ENCODE peak calls at places on chromosomes 7 and 10, in five cellular contexts. K is kidney epithelial cell, Z is upper lobe of right lung, S is tibial artery, M is fibroblast of lung. Q is an unnamed sample.

GRCh38 chr7:100894860-100895700 is 608 bp downstream of the ACHE start:
- DNase-seq in K (no peak), Z (peak), S (no peak), M (no peak), Q (no peak)

GRCh38 chr7:80724249-80724871 is 85.9 kb downstream of the CD36 start:
- DNase-seq in K (no peak), Z (no peak), S (no peak), M (peak), Q (peak)

GRCh38 chr10:62638062-62638477 is 166.4 kb upstream of the ADO start:
- DNase-seq in K (no peak), Z (no peak), S (no peak), M (peak), Q (peak)

GRCh38 chr10:72567421-72567820 is 58.5 kb downstream of the MICU1 start:
- DNase-seq in K (peak), Z (no peak), S (peak), M (peak), Q (peak)

GRCh38 chr10:88651131-88651541 is 13.1 kb upstream of the LIPF start:
- DNase-seq in K (peak), Z (no peak), S (no peak), M (peak), Q (peak)

GRCh38 chr7:41758321-41758720 is 55.4 kb upstream of the INHBA start:
- DNase-seq in K (no peak), Z (no peak), S (no peak), M (no peak), Q (no peak)

GRCh38 chr10:131170042-131170983 is 141.2 kb downstream of the TCERG1L start:
- DNase-seq in K (no peak), Z (no peak), S (peak), M (no peak), Q (no peak)

GRCh38 chr10:30816144-30816811 is 186.7 kb upstream of the LYZL2 start:
- DNase-seq in K (no peak), Z (no peak), S (peak), M (no peak), Q (no peak)

GRCh38 chr7:78924581-78924980 is 528.9 kb downstream of the MAGI2 start:
- DNase-seq in K (no peak), Z (no peak), S (no peak), M (peak), Q (peak)

GRCh38 chr7:93178213-93178612 is 30.0 kb upstream of the SAMD9L start:
- DNase-seq in K (no peak), Z (no peak), S (no peak), M (peak), Q (peak)

GRCh38 chr10:82811621-82812020 is 936.6 kb downstream of the NRG3 start:
- DNase-seq in K (no peak), Z (no peak), S (no peak), M (no peak), Q (peak)

GRCh38 chr10:3924344-3924743 is 139.3 kb upstream of the KLF6 start:
- DNase-seq in K (peak), Z (no peak), S (no peak), M (peak), Q (peak)

GRCh38 chr7:155377071-155377836 is 79.6 kb downstream of the INSIG1 start:
- DNase-seq in K (no peak), Z (no peak), S (no peak), M (no peak), Q (no peak)

GRCh38 chr10:31101123-31101522 is 69.5 kb upstream of the ZNF438 start:
- DNase-seq in K (peak), Z (no peak), S (no peak), M (peak), Q (peak)

GRCh38 chr7:37916673-37917660 is at the start of gene SFRP4:
- DNase-seq in K (no peak), Z (peak), S (peak), M (peak), Q (peak)

GRCh38 chr10:86257683-86258082 is 108.9 kb downstream of the GRID1 start:
- DNase-seq in K (no peak), Z (no peak), S (no peak), M (no peak), Q (no peak)

GRCh38 chr10:97040706-97041105 is 145.1 kb downstream of the SLIT1 start:
- DNase-seq in K (no peak), Z (no peak), S (no peak), M (no peak), Q (no peak)

DNA sequence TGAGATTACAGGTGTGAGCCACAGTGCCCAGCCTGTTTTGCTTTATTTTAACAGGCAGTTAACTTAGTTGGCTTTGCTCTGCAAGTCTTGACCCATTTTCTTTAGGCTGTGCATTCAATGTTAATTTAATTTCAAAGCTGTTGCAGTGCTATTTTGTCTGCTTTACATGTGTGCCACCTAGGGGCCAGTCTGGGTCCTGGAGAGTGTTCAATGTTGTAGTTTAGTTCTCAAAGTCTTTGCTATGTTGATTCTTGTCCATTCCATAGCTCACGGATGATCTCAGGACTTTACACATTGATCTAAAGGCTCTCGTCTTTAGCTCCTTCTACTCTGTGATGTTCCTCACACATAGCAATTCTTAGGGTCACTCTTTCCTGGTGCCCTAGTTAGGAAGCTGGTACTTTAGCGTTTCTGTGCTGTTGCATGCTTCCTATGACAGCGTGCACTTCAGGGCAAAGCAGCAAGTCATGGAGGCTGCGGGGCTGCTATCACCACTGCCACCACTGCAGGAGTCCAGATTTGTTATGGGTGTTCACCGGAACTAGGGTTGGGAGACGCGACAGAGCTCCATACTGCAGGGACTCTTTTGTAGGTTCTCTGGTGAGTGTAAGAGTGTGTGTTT is 16.4 kb upstream of the ABCA13 start:
- DNase-seq in K (no peak), Z (no peak), S (no peak), M (peak), Q (peak)
- TF ChIP-seq CTCF in K (peak), Z (peak), S (no peak), M (peak), Q (peak)

GRCh38 chr10:133161486-133162051 is 1.6 kb downstream of the KNDC1 start:
- DNase-seq in K (no peak), Z (peak), S (peak), M (no peak), Q (no peak)
- H3K4me3 ChIP-seq in K (no peak), Z (peak), S (no peak), M (peak), Q (no peak)

GRCh38 chr10:102460836-102461186 is 9.5 kb upstream of the C10orf95 start:
- DNase-seq in K (no peak), Z (no peak), S (no peak), M (no peak), Q (no peak)

GRCh38 chr10:102453502-102453901 is 2.2 kb upstream of the C10orf95 start:
- DNase-seq in K (no peak), Z (no peak), S (no peak), M (no peak), Q (no peak)

GRCh38 chr10:102455893-102456471 is 4.6 kb upstream of the C10orf95 start:
- DNase-seq in K (peak), Z (no peak), S (no peak), M (peak), Q (peak)

GRCh38 chr10:102461187-102462054 is 10.1 kb upstream of the C10orf95 start:
- DNase-seq in K (no peak), Z (peak), S (peak), M (peak), Q (peak)

GRCh38 chr10:102457591-102458150 is 6.3 kb upstream of the C10orf95 start:
- DNase-seq in K (no peak), Z (no peak), S (no peak), M (no peak), Q (peak)
- TF ChIP-seq CTCF in K (no peak), Z (no peak), S (no peak), M (no peak), Q (no peak)

GRCh38 chr7:95594185-95594584 is 2.1 kb downstream of the PDK4 start:
- DNase-seq in K (no peak), Z (no peak), S (no peak), M (no peak), Q (no peak)

GRCh38 chr7:95590387-95591248 is 5.7 kb downstream of the PDK4 start:
- DNase-seq in K (no peak), Z (no peak), S (no peak), M (no peak), Q (no peak)

GRCh38 chr7:95595825-95596182 is 512 bp downstream of the PDK4 start:
- DNase-seq in K (no peak), Z (no peak), S (no peak), M (no peak), Q (no peak)

GRCh38 chr7:95592570-95592969 is 3.7 kb downstream of the PDK4 start:
- DNase-seq in K (no peak), Z (no peak), S (no peak), M (no peak), Q (no peak)

GRCh38 chr7:95593343-95593742 is 3.0 kb downstream of the PDK4 start:
- DNase-seq in K (no peak), Z (no peak), S (no peak), M (no peak), Q (no peak)
- H3K4me3 ChIP-seq in K (no peak), Z (peak), S (peak), M (no peak), Q (no peak)

GRCh38 chr7:32158751-32159360 is 88.6 kb upstream of the PDE1C start:
- DNase-seq in K (no peak), Z (no peak), S (no peak), M (no peak), Q (no peak)

GRCh38 chr7:32155712-32156111 is 85.5 kb upstream of the PDE1C start:
- DNase-seq in K (no peak), Z (no peak), S (no peak), M (peak), Q (peak)

GRCh38 chr7:32154797-32155196 is 84.6 kb upstream of the PDE1C start:
- DNase-seq in K (no peak), Z (no peak), S (peak), M (peak), Q (peak)

GRCh38 chr7:32161708-32162107 is 91.5 kb upstream of the PDE1C start:
- DNase-seq in K (no peak), Z (no peak), S (no peak), M (peak), Q (peak)

DNA sequence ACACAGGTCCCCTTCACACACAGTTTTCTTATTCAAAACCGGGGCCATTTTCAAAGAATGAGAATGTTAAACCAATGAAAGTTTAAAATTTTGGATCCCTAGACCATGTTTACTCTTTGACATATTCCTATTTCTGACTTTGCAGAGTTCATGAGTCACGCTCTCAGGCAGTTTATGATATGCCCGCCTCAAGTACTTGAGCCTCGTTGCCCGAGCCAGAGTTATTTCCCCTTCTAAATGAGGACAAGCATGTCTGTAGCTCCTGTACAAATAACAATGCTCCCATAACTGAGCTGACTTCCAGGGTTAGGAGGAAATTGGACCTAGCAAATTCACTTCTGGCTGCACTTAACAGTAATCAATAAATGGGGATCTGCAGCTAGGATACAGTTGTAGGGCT is 87.9 kb upstream of the PDE1C start:
- DNase-seq in K (no peak), Z (no peak), S (no peak), M (no peak), Q (no peak)
- TF ChIP-seq CTCF in K (no peak), Z (no peak), S (no peak), M (no peak), Q (no peak)

GRCh38 chr10:63683686-63684085 is 162.5 kb downstream of the REEP3 start:
- DNase-seq in K (no peak), Z (no peak), S (no peak), M (no peak), Q (no peak)

GRCh38 chr10:63684257-63684936 is 163.2 kb downstream of the REEP3 start:
- DNase-seq in K (no peak), Z (no peak), S (no peak), M (no peak), Q (no peak)

GRCh38 chr10:63681965-63682704 is 160.9 kb downstream of the REEP3 start:
- DNase-seq in K (peak), Z (no peak), S (no peak), M (peak), Q (peak)

DNA sequence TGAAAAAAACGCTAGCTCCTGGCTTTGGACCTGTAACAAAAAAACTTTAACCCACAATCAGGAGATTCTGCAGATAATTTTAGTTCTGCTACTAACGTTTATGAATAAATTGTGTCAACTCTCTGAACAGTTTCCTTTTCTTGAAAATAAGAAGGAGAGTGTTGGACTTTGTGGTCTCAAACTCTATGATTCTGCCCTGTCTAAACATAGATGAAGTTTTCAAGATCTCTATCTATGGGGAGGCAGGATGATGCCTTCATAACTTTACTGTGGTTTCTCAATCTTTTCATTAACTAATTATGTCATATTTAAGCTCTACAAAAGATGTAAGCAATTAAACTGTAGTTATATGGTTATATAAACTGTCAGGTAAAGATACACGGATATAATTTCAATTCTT is 162.0 kb downstream of the REEP3 start:
- DNase-seq in K (no peak), Z (no peak), S (no peak), M (no peak), Q (no peak)
- H3K4me3 ChIP-seq in K (no peak), Z (no peak), S (no peak), M (no peak), Q (no peak)

GRCh38 chr7:120831260-120831659 is 26.7 kb downstream of the TSPAN12 start:
- DNase-seq in K (no peak), Z (no peak), S (no peak), M (no peak), Q (no peak)
- TF ChIP-seq CTCF in K (no peak), Z (no peak), S (no peak), M (no peak), Q (no peak)

DNA sequence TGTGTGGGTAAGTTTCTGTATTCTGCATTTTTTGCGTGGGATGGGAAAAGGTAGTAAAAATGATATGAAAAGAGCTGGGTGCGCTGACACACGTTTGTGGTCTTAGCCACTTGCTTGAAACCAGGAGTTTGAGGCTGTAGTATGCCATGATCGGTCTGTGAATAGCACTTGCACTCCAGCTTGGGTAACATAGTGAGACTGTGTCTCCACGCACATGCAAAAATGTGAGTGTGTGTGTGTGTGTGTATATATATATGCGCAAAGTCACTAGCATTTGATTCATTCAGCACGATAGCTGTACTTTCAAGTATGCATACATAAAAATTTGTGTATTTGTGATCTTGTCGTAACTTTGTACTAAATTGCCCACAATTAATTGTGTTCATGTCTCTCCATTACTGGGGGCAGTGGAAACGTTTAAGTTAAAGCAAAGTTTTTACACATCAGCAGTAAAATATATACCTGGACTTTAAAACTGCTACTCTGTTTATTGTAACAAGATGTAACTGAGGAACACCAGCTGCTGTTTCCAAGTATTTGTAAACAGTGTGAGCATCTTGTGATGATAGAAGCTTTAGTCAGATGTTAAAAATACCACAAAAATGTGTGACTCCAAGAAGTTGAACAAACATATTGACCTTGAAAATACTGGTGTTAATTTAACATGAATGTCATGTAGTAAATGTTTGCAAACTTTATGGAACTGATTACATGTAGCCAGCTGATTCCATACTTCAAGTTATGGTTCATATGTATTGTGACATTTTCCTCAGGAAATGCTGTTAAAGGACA is 1.6 kb downstream of the ZRANB1 start:
- DNase-seq in K (peak), Z (no peak), S (no peak), M (peak), Q (peak)
- H3K4me3 ChIP-seq in K (no peak), Z (no peak), S (no peak), M (no peak), Q (no peak)

GRCh38 chr10:79488870-79489269 is 23.5 kb upstream of the EIF5AL1 start:
- DNase-seq in K (no peak), Z (no peak), S (no peak), M (no peak), Q (no peak)

GRCh38 chr10:79484476-79484875 is 27.9 kb upstream of the EIF5AL1 start:
- DNase-seq in K (no peak), Z (no peak), S (peak), M (no peak), Q (no peak)

GRCh38 chr10:79488303-79488702 is 24.0 kb upstream of the EIF5AL1 start:
- DNase-seq in K (peak), Z (no peak), S (peak), M (peak), Q (peak)

GRCh38 chr10:79490400-79491081 is 21.8 kb upstream of the EIF5AL1 start:
- DNase-seq in K (no peak), Z (no peak), S (peak), M (peak), Q (peak)

GRCh38 chr10:79487296-79488194 is 24.8 kb upstream of the EIF5AL1 start:
- DNase-seq in K (no peak), Z (peak), S (peak), M (peak), Q (peak)
- TF ChIP-seq CTCF in K (peak), Z (peak), S (peak), M (peak), Q (peak)

GRCh38 chr10:124522903-124523260 is 61.3 kb downstream of the LHPP start:
- DNase-seq in K (no peak), Z (no peak), S (no peak), M (peak), Q (no peak)

GRCh38 chr10:124524991-124525653 is 63.5 kb downstream of the LHPP start:
- DNase-seq in K (no peak), Z (peak), S (no peak), M (peak), Q (peak)

GRCh38 chr10:124522131-124522902 is 60.7 kb downstream of the LHPP start:
- DNase-seq in K (no peak), Z (no peak), S (no peak), M (no peak), Q (no peak)

GRCh38 chr10:124523886-124524285 is 62.3 kb downstream of the LHPP start:
- DNase-seq in K (no peak), Z (no peak), S (no peak), M (no peak), Q (no peak)

GRCh38 chr10:124523301-124523871 is 61.8 kb downstream of the LHPP start:
- DNase-seq in K (no peak), Z (no peak), S (no peak), M (peak), Q (no peak)
- H3K4me3 ChIP-seq in K (no peak), Z (peak), S (no peak), M (peak), Q (no peak)

Q was measured in fibroblast of mammary gland.